ENCODE peak calls at places on chromosomes 16 and 17, in five cellular contexts. R is tibial artery; U is CD8-positive, alpha-beta memory T cell; Q is SJSA1; S is IMR-90. Y is an unnamed sample. For H3K27me3 and H3K4me1, the result is how much of the 10 kb centered on the place peaks cover.

GRCh38 chr17:31452101-31452500 is 60.6 kb downstream of the RAB11FIP4 start:
- DNase-seq in Q (no peak), R (no peak), S (peak), U (no peak), Y (no peak)

GRCh38 chr16:86089986-86090385 is 191.0 kb downstream of the IRF8 start:
- DNase-seq in S (no peak), Q (no peak), R (no peak), U (no peak), Y (no peak)

GRCh38 chr16:88691924-88692560 is 5.7 kb upstream of the SNAI3 start:
- DNase-seq in S (no peak), Q (no peak), U (no peak), R (peak), Y (no peak)

GRCh38 chr17:74862108-74862901 is 2.6 kb upstream of the GRIN2C start:
- DNase-seq in S (peak), U (peak), Q (no peak), R (no peak), Y (peak)

GRCh38 chr16:65306722-65307121 is 184.9 kb upstream of the CDH11 start:
- DNase-seq in R (no peak), Q (no peak), S (no peak), U (no peak), Y (no peak)

GRCh38 chr16:81318711-81319110 is 3.9 kb downstream of the GAN start:
- DNase-seq in R (no peak), S (no peak), Q (no peak), U (no peak), Y (no peak)

GRCh38 chr16:81767987-81768592 is 11.0 kb upstream of the PLCG2 start:
- DNase-seq in S (no peak), R (no peak), U (no peak), Q (no peak), Y (no peak)

GRCh38 chr16:54538241-54538640 is 251.7 kb upstream of the IRX3 start:
- DNase-seq in S (no peak), R (no peak), Q (no peak), U (no peak), Y (no peak)

GRCh38 chr16:1946495-1947368 is 3.7 kb upstream of the MSRB1 start:
- DNase-seq in Q (no peak), R (no peak), U (no peak), S (no peak), Y (no peak)

GRCh38 chr17:1773755-1774181 is 11.9 kb downstream of the SERPINF1 start:
- DNase-seq in U (no peak), S (no peak), R (no peak), Q (no peak), Y (no peak)

GRCh38 chr16:68961778-68962402 is 118.6 kb downstream of the TANGO6 start:
- DNase-seq in Q (no peak), U (no peak), R (no peak), S (no peak), Y (no peak)

GRCh38 chr17:27888945-27889344 is 4.2 kb downstream of the LYRM9 start:
- DNase-seq in S (peak), U (no peak), R (no peak), Q (no peak), Y (no peak)

GRCh38 chr17:8047769-8048110 is 8.9 kb downstream of the ALOX15B start:
- DNase-seq in U (no peak), S (no peak), Q (no peak), R (no peak), Y (no peak)

GRCh38 chr16:88688013-88688778 is 1.9 kb upstream of the SNAI3 start:
- DNase-seq in S (no peak), Q (no peak), R (no peak), U (no peak), Y (no peak)

GRCh38 chr17:18008496-18009268 is 30.3 kb downstream of the ATPAF2 start:
- DNase-seq in U (no peak), Q (no peak), R (no peak), S (peak), Y (no peak)

GRCh38 chr16:81224836-81225235 is 13.7 kb upstream of the BCO1 start:
- DNase-seq in U (no peak), S (no peak), Q (no peak), R (no peak), Y (no peak)

GRCh38 chr17:16652847-16653366 is 743 bp downstream of the ZNF624 start:
- DNase-seq in U (no peak), R (no peak), S (no peak), Q (no peak), Y (no peak)

GRCh38 chr16:60203525-60204124 is 1469.5 kb upstream of the GOT2 start:
- DNase-seq in U (no peak), R (no peak), S (peak), Q (no peak), Y (no peak)

GRCh38 chr16:70589998-70590471 is 56.3 kb upstream of the IL34 start:
- DNase-seq in Q (peak), R (peak), U (no peak), S (peak), Y (peak)

GRCh38 chr16:70465999-70466811 is 11.8 kb downstream of the FCSK start:
- DNase-seq in S (no peak), Q (peak), R (no peak), U (no peak), Y (no peak)

GRCh38 chr17:7315570-7316243 is 547 bp upstream of the GPS2 start:
- DNase-seq in S (no peak), U (no peak), R (no peak), Q (no peak), Y (no peak)

GRCh38 chr17:1947229-1947742 is 77.8 kb downstream of the RTN4RL1 start:
- DNase-seq in Q (no peak), R (no peak), U (no peak), S (no peak), Y (peak)

GRCh38 chr16:89326721-89327120 is 109.2 kb downstream of the ZNF778 start:
- DNase-seq in Q (no peak), S (no peak), U (no peak), R (no peak), Y (no peak)

GRCh38 chr16:16197966-16198365 is 25.3 kb downstream of the ABCC6 start:
- DNase-seq in R (no peak), U (no peak), Q (no peak), S (no peak), Y (no peak)

GRCh38 chr17:71760062-71760720 is 360.6 kb upstream of the SOX9 start:
- DNase-seq in S (peak), U (no peak), R (no peak), Q (no peak), Y (no peak)

GRCh38 chr17:36197389-36197708 is 791 bp upstream of the CCL3L1 start:
- DNase-seq in U (no peak), Q (peak), S (no peak), R (no peak), Y (no peak)

DNA sequence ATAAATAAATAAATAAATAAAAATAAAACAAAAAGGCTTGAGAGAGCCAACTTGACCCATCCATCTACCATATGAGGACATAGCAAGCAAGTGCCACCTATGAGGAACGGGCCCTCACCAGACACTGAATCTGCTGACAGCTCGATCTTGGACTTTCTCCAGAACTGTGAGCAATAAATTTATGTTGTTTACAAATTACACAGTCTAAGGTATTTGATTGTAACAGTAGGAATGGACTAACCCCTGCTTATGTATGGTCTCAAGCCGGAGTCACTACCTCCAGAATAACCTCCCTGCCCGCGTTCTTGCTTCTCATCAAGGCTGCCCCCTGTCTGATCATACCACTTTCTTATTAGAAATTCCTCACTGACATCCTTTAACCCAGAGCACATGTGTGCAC is 9.9 kb downstream of the SLC5A11 start:
- DNase-seq in U (no peak), S (no peak), Q (no peak), R (no peak), Y (no peak)
- H3K27ac ChIP-seq in U (no peak), S (no peak), Q (no peak), R (no peak), Y (no peak)

GRCh38 chr16:67157106-67157748 is 2.5 kb downstream of the TRADD start:
- DNase-seq in U (no peak), Q (no peak), R (no peak), S (no peak), Y (no peak)

GRCh38 chr16:67154578-67155304 is 3.9 kb upstream of the B3GNT9 start:
- DNase-seq in Q (no peak), S (no peak), R (no peak), U (no peak), Y (no peak)

GRCh38 chr16:67155305-67156145 is 4.2 kb downstream of the TRADD start:
- DNase-seq in U (peak), S (peak), R (peak), Q (peak), Y (peak)

GRCh38 chr16:67157892-67158635 is 1.6 kb downstream of the TRADD start:
- DNase-seq in U (no peak), R (no peak), Q (no peak), S (no peak), Y (no peak)

GRCh38 chr16:67156146-67156844 is 3.4 kb downstream of the TRADD start:
- DNase-seq in U (no peak), S (no peak), R (no peak), Q (no peak), Y (no peak)
- H3K27me3 ChIP-seq in U (under half), S (under half), R (under half), Q (under half), Y (under half)

DNA sequence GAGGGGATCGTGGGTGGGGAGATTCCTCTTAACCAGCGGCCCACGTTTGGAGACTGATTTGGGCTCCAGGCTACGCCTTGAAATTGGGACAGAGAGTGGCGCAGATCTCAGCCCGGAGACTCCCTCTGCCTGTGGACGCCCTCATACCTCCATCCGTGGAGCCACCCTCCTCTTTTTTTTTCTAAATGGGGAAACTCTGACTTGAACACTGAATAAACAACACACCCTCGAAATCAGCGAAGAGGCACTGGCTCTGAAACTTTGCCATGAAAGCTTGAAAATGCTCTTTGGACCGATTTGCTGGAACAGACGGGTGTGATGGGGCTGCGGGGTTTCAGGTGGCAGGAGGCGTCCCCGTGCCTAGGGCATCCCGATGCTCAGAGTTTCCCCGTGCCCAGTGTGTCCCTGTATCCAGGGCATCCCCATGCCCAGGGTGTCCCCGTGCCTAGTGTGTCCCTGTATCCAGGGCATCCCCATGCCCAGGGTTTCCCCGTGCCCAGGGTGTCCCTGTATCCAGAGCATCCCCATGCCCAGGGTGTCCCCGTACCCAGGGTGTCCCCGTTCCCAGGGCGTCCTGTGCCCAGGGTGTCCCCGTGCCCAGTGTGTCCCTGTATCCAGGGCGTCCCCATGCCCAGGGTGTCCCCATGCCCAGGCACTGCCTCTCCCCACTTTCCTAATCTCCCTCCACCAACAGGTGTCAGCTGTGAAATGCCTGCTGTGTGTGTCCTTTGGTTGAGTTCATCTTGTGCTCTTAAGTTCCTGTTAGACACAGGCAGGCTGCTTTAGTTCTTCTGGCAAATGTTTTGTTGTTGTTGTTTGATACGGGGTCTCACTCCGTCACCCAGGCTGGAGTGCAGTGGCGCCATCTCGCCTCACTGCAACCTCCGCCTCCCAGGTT is 187.0 kb downstream of the SEC14L1 start:
- DNase-seq in R (no peak), S (no peak), Q (peak), U (no peak), Y (no peak)
- H3K4me1 ChIP-seq in R (under half), S (under half), Q (half or more), U (half or more), Y (under half)

GRCh38 chr16:648071-648785 is 937 bp upstream of the WDR90 start:
- DNase-seq in U (no peak), Q (no peak), S (no peak), R (no peak), Y (no peak)

GRCh38 chr16:644556-644955 is 2.9 kb downstream of the MCRIP2 start:
- DNase-seq in U (no peak), Q (no peak), R (no peak), S (no peak), Y (no peak)

GRCh38 chr16:647173-647902 is 1.8 kb upstream of the WDR90 start:
- DNase-seq in S (no peak), U (no peak), R (no peak), Q (no peak), Y (no peak)

GRCh38 chr16:646679-647172 is 2.4 kb upstream of the WDR90 start:
- DNase-seq in U (no peak), R (no peak), S (no peak), Q (no peak), Y (no peak)

DNA sequence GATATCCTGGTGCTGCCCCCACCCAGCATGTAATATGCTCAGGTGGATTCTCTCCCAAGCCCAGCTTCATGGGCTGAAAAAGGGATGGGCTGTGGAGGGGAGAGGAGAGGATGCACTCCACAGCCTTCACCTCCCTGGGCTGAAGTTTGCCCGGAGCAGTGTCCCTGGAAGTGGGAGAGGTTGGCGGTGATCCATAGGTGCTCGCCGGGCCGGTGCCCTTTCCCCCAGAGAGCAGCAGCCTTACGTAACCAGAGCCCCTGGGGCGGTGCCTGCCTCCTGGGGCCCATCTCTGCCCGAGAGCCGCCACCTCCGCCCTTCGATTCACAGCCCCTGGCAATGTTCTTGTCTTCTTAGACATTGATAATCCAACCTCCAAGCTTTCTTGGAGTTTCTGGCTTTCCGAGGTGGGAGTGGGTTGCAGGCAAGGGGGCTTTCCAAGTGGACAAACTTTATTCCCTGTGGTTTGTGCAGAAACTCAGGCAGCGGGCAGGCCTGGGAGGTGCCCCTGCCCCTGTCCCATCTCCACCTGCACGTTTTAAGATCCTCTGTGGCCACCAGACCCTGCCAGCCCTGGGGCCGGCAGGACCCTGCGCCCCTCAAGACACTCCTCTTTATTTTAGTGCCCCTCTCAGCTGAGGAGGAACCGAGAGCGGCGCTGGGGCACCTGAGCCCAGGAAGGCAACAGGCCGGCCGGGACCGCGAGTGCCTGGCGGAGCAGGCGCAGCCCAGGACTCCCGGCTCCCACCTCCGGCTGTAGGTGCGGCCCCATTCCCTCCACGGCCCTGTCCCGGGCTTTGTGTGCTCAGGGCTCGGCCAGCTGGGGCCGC is 3.1 kb upstream of the WDR90 start:
- DNase-seq in S (no peak), U (no peak), Q (no peak), R (no peak), Y (peak)
- H3K27ac ChIP-seq in S (no peak), U (no peak), Q (no peak), R (no peak), Y (peak)

DNA sequence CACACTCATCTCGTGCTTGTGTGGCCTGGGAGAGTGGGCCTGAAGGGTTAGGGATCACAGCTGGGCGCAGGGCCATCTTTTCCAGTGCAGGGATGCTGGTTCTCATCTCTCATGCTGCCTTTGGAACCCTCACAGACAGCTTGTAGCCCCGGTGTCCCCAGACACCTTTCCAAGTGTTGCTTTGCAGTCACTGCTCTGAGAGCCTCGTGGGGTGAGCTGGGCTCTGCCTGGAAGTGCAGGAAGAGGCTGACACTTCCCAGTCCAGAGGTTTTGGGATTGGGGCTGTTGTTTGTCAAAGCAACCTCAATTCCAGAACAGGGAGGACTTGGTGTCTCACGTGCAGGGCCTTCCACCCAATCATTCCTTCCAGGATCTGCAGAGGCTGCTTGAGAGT is 28.2 kb downstream of the TBX4 start:
- DNase-seq in U (no peak), R (no peak), Q (no peak), S (no peak), Y (no peak)
- H3K27me3 ChIP-seq in U (under half), R (under half), Q (under half), S (under half), Y (half or more)

GRCh38 chr17:47840742-47841487 is at the start of gene SCRN2:
- DNase-seq in S (peak), Q (peak), U (peak), R (peak), Y (peak)
- H3K4me1 ChIP-seq in S (under half), Q (under half), U (under half), R (under half), Y (under half)

DNA sequence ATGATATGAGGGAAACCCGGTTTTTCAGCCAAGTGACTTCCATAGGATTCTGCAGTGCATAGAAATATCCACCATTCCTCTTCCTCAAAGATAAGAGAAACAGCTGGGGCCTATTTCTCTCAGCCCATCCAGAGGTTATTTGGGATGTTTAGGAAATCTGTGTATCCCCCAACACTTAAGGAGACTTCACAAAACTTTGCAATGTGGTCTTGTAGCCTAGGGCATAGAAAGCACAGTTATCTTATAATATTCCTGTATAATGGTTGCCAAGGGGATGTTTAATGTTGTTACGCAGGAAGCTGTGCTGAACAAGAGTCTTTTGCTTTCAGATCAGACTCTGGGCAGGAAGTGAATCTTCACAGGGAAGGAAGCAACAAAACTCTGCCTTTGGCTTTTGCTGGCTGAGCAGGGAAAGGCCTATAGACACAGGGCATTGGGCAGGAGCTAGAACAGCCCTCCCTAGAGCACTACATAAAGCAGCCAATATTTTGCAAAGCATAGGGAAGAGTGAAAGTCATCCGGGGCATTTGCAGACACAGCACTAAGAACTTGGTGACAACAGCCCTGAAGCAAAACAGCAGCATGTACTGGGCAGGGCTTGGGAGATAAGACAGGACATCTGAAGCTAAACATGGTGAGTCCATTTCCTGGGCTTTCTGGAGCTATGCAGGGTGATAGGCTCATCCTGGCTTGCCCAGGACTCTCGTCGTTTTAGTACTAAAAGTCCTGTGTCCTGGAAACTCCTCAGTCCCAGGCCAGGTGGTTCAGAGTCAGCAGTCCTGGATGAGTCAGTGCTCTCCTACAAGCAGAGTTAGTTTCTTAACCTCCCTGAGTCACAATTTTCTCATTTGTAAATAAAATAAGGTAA is 18.7 kb upstream of the BEAN1 start:
- DNase-seq in S (peak), U (no peak), Q (peak), R (no peak), Y (peak)
- H3K27ac ChIP-seq in S (peak), U (no peak), Q (peak), R (no peak), Y (peak)

GRCh38 chr17:34566201-34566600 is 13.2 kb upstream of the TMEM132E start:
- DNase-seq in S (no peak), Q (no peak), U (no peak), R (no peak), Y (no peak)
- H3K27me3 ChIP-seq in S (under half), Q (under half), U (under half), R (under half), Y (half or more)